ENCODE peak calls at places on chromosomes 13 and 19, in ten cellular contexts. M is NCI-H1694; H is stimulated activated CD8-positive, alpha-beta memory T cell treated with anti-CD3 and anti-CD28 coated beads, Interleukin-2, amount 100 ng/mL, for 1 hour; P is NAMALWA; A is D341Med; X is fibroblast of lung; O is H9; Q is cardiac fibroblast; V is T-helper 2 cell; Z is activated CD4-positive, CD25-positive, alpha-beta regulatory T cell treated with anti-CD3 and anti-CD28 coated beads, Interleukin-2, amount 50 U/mL, for 72 hours. N is an unnamed sample.

GRCh38 chr19:11361037-11361770 is 6.0 kb downstream of the PLPPR2 start:
- DNase-seq in M (no peak), H (no peak), P (peak; percentile 37), A (peak; percentile 33), X (no peak), O (peak; percentile 96), Q (no peak), V (no peak), Z (no peak), N (no peak)

GRCh38 chr19:33520844-33521479 is 629 bp downstream of the PEPD start:
- DNase-seq in M (no peak), H (no peak), P (peak; percentile 11), A (no peak), X (no peak), O (no peak), Q (no peak), V (no peak), Z (no peak), N (no peak)

GRCh38 chr13:33017410-33017929 is 1.2 kb downstream of the KL start:
- DNase-seq in M (no peak), H (no peak), P (peak; percentile 23), A (peak; percentile 48), X (peak; percentile 55), O (peak; percentile 49), Q (peak; percentile 48), V (no peak), Z (no peak), N (peak; percentile 25)

GRCh38 chr19:10855879-10856522 is 7.8 kb downstream of the C19orf38 start:
- DNase-seq in M (no peak), H (no peak), P (peak; percentile 66), A (peak; percentile 71), X (no peak), O (peak; percentile 77), Q (peak; percentile 28), V (no peak), Z (no peak), N (peak; percentile 24)

GRCh38 chr13:99085139-99085845 is 107.4 kb upstream of the DOCK9 start:
- DNase-seq in M (no peak), H (no peak), P (peak; percentile 43), A (peak; percentile 37), X (no peak), O (peak; percentile 41), Q (no peak), V (no peak), Z (no peak), N (no peak)

GRCh38 chr13:21739771-21740170 is 68.9 kb downstream of the FGF9 start:
- DNase-seq in M (no peak), H (no peak), P (no peak), A (no peak), X (no peak), O (no peak), Q (no peak), V (no peak), Z (no peak), N (no peak)

GRCh38 chr19:1065606-1066109 is 1.3 kb upstream of the ARHGAP45 start:
- DNase-seq in M (no peak), H (no peak), P (no peak), A (no peak), X (no peak), O (no peak), Q (no peak), V (no peak), Z (no peak), N (no peak)

GRCh38 chr13:23378009-23378632 is 55.4 kb downstream of the SACS start:
- DNase-seq in M (no peak), H (no peak), P (peak; percentile 61), A (no peak), X (peak; percentile 99), O (no peak), Q (peak; percentile 98), V (peak; percentile 39), Z (no peak), N (no peak)

GRCh38 chr13:73428137-73428536 is 369.3 kb downstream of the KLF5 start:
- DNase-seq in M (no peak), H (no peak), P (no peak), A (no peak), X (peak; percentile 96), O (no peak), Q (peak; percentile 84), V (no peak), Z (no peak), N (no peak)

GRCh38 chr13:48110132-48110868 is 15.4 kb upstream of the MED4 start:
- DNase-seq in M (no peak), H (no peak), P (no peak), A (no peak), X (peak; percentile 53), O (no peak), Q (peak; percentile 34), V (no peak), Z (no peak), N (no peak)

GRCh38 chr13:86585826-86586225 is 786.6 kb upstream of the SLITRK6 start:
- DNase-seq in M (no peak), H (no peak), P (no peak), A (no peak), X (peak; percentile 83), O (no peak), Q (no peak), V (no peak), Z (no peak), N (no peak)

GRCh38 chr19:47407417-47407774 is 11.9 kb downstream of the MEIS3 start:
- DNase-seq in M (no peak), H (no peak), P (no peak), A (no peak), X (no peak), O (no peak), Q (no peak), V (no peak), Z (no peak), N (no peak)